ENCODE peak calls at places on chromosome 4, in five cellular contexts. One of them, this sample, is unnamed.

GRCh38 chr4:113692809-113693411 is 68.6 kb downstream of the CAMK2D start:
- DNase-seq in PC-3: peak
- DNase-seq in GM13977: no peak
- DNase-seq in dorsolateral prefrontal cortex: no peak
- DNase-seq in GM12865: peak
- DNase-seq in this sample: no peak

GRCh38 chr4:41133619-41134018 is 80.7 kb downstream of the APBB2 start:
- DNase-seq in PC-3: no peak
- DNase-seq in GM13977: no peak
- DNase-seq in dorsolateral prefrontal cortex: no peak
- DNase-seq in GM12865: no peak
- DNase-seq in this sample: no peak

GRCh38 chr4:78945638-78946179 is 6.5 kb upstream of the PAQR3 start:
- DNase-seq in PC-3: no peak
- DNase-seq in GM13977: no peak
- DNase-seq in dorsolateral prefrontal cortex: no peak
- DNase-seq in GM12865: no peak
- DNase-seq in this sample: peak

GRCh38 chr4:3193531-3194203 is 55.3 kb upstream of the MSANTD1 start:
- DNase-seq in PC-3: peak
- DNase-seq in GM13977: no peak
- DNase-seq in dorsolateral prefrontal cortex: no peak
- DNase-seq in GM12865: no peak
- DNase-seq in this sample: peak

GRCh38 chr4:183355405-183355804 is 33.2 kb upstream of the CLDN24 start:
- DNase-seq in PC-3: peak
- DNase-seq in GM13977: no peak
- DNase-seq in dorsolateral prefrontal cortex: no peak
- DNase-seq in GM12865: no peak
- DNase-seq in this sample: peak

GRCh38 chr4:4575284-4576211 is 33.7 kb upstream of the STX18 start:
- DNase-seq in PC-3: peak
- DNase-seq in GM13977: peak
- DNase-seq in dorsolateral prefrontal cortex: peak
- DNase-seq in GM12865: peak
- DNase-seq in this sample: peak

GRCh38 chr4:182010876-182011275 is 232.3 kb upstream of the TENM3 start:
- DNase-seq in PC-3: no peak
- DNase-seq in GM13977: no peak
- DNase-seq in dorsolateral prefrontal cortex: no peak
- DNase-seq in GM12865: no peak
- DNase-seq in this sample: peak

GRCh38 chr4:175953960-175954521 is 111.6 kb upstream of the WDR17 start:
- DNase-seq in PC-3: peak
- DNase-seq in GM13977: peak
- DNase-seq in dorsolateral prefrontal cortex: no peak
- DNase-seq in GM12865: peak
- DNase-seq in this sample: no peak

GRCh38 chr4:118034061-118034785 is at the start of gene NDST3:
- DNase-seq in PC-3: peak
- DNase-seq in GM13977: peak
- DNase-seq in dorsolateral prefrontal cortex: peak
- DNase-seq in GM12865: peak
- DNase-seq in this sample: peak

GRCh38 chr4:25787891-25788331 is 74.9 kb downstream of the SEL1L3 start:
- DNase-seq in PC-3: no peak
- DNase-seq in GM13977: no peak
- DNase-seq in dorsolateral prefrontal cortex: no peak
- DNase-seq in GM12865: no peak
- DNase-seq in this sample: no peak

GRCh38 chr4:145492376-145492775 is 10.7 kb downstream of the SMAD1 start:
- DNase-seq in PC-3: no peak
- DNase-seq in GM13977: no peak
- DNase-seq in dorsolateral prefrontal cortex: no peak
- DNase-seq in GM12865: no peak
- DNase-seq in this sample: no peak

GRCh38 chr4:40648141-40648540 is 18.5 kb upstream of the RBM47 start:
- DNase-seq in PC-3: no peak
- DNase-seq in GM13977: no peak
- DNase-seq in dorsolateral prefrontal cortex: no peak
- DNase-seq in GM12865: no peak
- DNase-seq in this sample: no peak

GRCh38 chr4:21543514-21543913 is 405.1 kb downstream of the KCNIP4 start:
- DNase-seq in PC-3: no peak
- DNase-seq in GM13977: no peak
- DNase-seq in dorsolateral prefrontal cortex: no peak
- DNase-seq in GM12865: no peak
- DNase-seq in this sample: no peak

GRCh38 chr4:152935138-152935537 is 985 bp upstream of the FHDC1 start:
- DNase-seq in PC-3: peak
- DNase-seq in GM13977: peak
- DNase-seq in dorsolateral prefrontal cortex: no peak
- DNase-seq in GM12865: peak
- DNase-seq in this sample: no peak

GRCh38 chr4:30671926-30672325 is 48.2 kb upstream of the PCDH7 start:
- DNase-seq in PC-3: no peak
- DNase-seq in GM13977: no peak
- DNase-seq in dorsolateral prefrontal cortex: no peak
- DNase-seq in GM12865: no peak
- DNase-seq in this sample: no peak

GRCh38 chr4:17283832-17284231 is 228.1 kb downstream of the QDPR start:
- DNase-seq in PC-3: no peak
- DNase-seq in GM13977: no peak
- DNase-seq in dorsolateral prefrontal cortex: no peak
- DNase-seq in GM12865: no peak
- DNase-seq in this sample: no peak

GRCh38 chr4:152417648-152418047 is 118.2 kb downstream of the FBXW7 start:
- DNase-seq in PC-3: no peak
- DNase-seq in GM13977: no peak
- DNase-seq in dorsolateral prefrontal cortex: no peak
- DNase-seq in GM12865: no peak
- DNase-seq in this sample: no peak

GRCh38 chr4:72959411-72959810 is 110.1 kb downstream of the COX18 start:
- DNase-seq in PC-3: no peak
- DNase-seq in GM13977: no peak
- DNase-seq in dorsolateral prefrontal cortex: no peak
- DNase-seq in GM12865: no peak
- DNase-seq in this sample: no peak

GRCh38 chr4:139333046-139333445 is 30.8 kb upstream of the NDUFC1 start:
- DNase-seq in PC-3: no peak
- DNase-seq in GM13977: no peak
- DNase-seq in dorsolateral prefrontal cortex: no peak
- DNase-seq in GM12865: no peak
- DNase-seq in this sample: no peak

GRCh38 chr4:159367421-159368105 is 264.7 kb downstream of the RAPGEF2 start:
- DNase-seq in PC-3: no peak
- DNase-seq in GM13977: no peak
- DNase-seq in dorsolateral prefrontal cortex: no peak
- DNase-seq in GM12865: peak
- DNase-seq in this sample: no peak

GRCh38 chr4:89617256-89617655 is 219.7 kb downstream of the SNCA start:
- DNase-seq in PC-3: no peak
- DNase-seq in GM13977: no peak
- DNase-seq in dorsolateral prefrontal cortex: no peak
- DNase-seq in GM12865: no peak
- DNase-seq in this sample: no peak

GRCh38 chr4:119113033-119113655 is 22.5 kb upstream of the MYOZ2 start:
- DNase-seq in PC-3: peak
- DNase-seq in GM13977: no peak
- DNase-seq in dorsolateral prefrontal cortex: no peak
- DNase-seq in GM12865: no peak
- DNase-seq in this sample: peak

GRCh38 chr4:185716008-185716976 is 95.7 kb downstream of the SORBS2 start:
- DNase-seq in PC-3: no peak
- DNase-seq in GM13977: no peak
- DNase-seq in dorsolateral prefrontal cortex: peak
- DNase-seq in GM12865: no peak
- DNase-seq in this sample: no peak

GRCh38 chr4:171956678-171957077 is 143.5 kb downstream of the GALNTL6 start:
- DNase-seq in PC-3: peak
- DNase-seq in GM13977: no peak
- DNase-seq in dorsolateral prefrontal cortex: no peak
- DNase-seq in GM12865: peak
- DNase-seq in this sample: no peak

GRCh38 chr4:141914746-141915145 is 278.4 kb downstream of the IL15 start:
- DNase-seq in PC-3: no peak
- DNase-seq in GM13977: no peak
- DNase-seq in dorsolateral prefrontal cortex: no peak
- DNase-seq in GM12865: no peak
- DNase-seq in this sample: no peak

GRCh38 chr4:11250510-11250909 is 178.2 kb downstream of the HS3ST1 start:
- DNase-seq in PC-3: no peak
- DNase-seq in GM13977: no peak
- DNase-seq in dorsolateral prefrontal cortex: no peak
- DNase-seq in GM12865: no peak
- DNase-seq in this sample: no peak

GRCh38 chr4:11252149-11252548 is 176.5 kb downstream of the HS3ST1 start:
- DNase-seq in PC-3: no peak
- DNase-seq in GM13977: no peak
- DNase-seq in dorsolateral prefrontal cortex: no peak
- DNase-seq in GM12865: peak
- DNase-seq in this sample: no peak
- TF ChIP-seq CTCF in PC-3: no peak
- TF ChIP-seq CTCF in GM13977: no peak
- TF ChIP-seq CTCF in dorsolateral prefrontal cortex: no peak
- TF ChIP-seq CTCF in GM12865: no peak
- TF ChIP-seq CTCF in this sample: no peak

GRCh38 chr4:11626046-11626445 is 197.4 kb upstream of the HS3ST1 start:
- DNase-seq in PC-3: peak
- DNase-seq in GM13977: no peak
- DNase-seq in dorsolateral prefrontal cortex: no peak
- DNase-seq in GM12865: no peak
- DNase-seq in this sample: no peak

GRCh38 chr4:11622961-11623725 is 194.4 kb upstream of the HS3ST1 start:
- DNase-seq in PC-3: peak
- DNase-seq in GM13977: no peak
- DNase-seq in dorsolateral prefrontal cortex: no peak
- DNase-seq in GM12865: no peak
- DNase-seq in this sample: no peak

GRCh38 chr4:11624370-11624769 is 195.7 kb upstream of the HS3ST1 start:
- DNase-seq in PC-3: peak
- DNase-seq in GM13977: no peak
- DNase-seq in dorsolateral prefrontal cortex: no peak
- DNase-seq in GM12865: no peak
- DNase-seq in this sample: no peak

GRCh38 chr4:11625206-11625605 is 196.5 kb upstream of the HS3ST1 start:
- DNase-seq in PC-3: no peak
- DNase-seq in GM13977: no peak
- DNase-seq in dorsolateral prefrontal cortex: no peak
- DNase-seq in GM12865: no peak
- DNase-seq in this sample: no peak

DNA sequence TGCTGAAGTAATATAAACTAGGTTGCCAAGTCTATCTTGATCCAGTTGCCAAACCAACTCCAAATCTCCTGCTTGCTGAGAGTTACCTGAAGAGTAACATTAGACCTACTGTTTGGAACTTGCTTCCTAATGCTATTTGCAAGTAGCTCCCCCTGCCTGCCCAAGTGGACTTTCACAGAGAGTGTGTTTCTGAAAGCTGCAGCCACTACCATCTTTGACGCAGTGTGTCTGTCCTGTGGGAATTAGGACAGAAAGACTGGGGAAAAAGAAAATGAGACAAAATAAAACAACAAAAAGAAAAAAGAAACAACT is 195.0 kb upstream of the HS3ST1 start:
- DNase-seq in PC-3: peak
- DNase-seq in GM13977: peak
- DNase-seq in dorsolateral prefrontal cortex: no peak
- DNase-seq in GM12865: peak
- DNase-seq in this sample: no peak
- TF ChIP-seq CTCF in PC-3: peak
- TF ChIP-seq CTCF in GM13977: peak
- TF ChIP-seq CTCF in dorsolateral prefrontal cortex: peak
- TF ChIP-seq CTCF in GM12865: peak
- TF ChIP-seq CTCF in this sample: no peak

GRCh38 chr4:124736526-124736925 is 24.0 kb upstream of the ANKRD50 start:
- DNase-seq in PC-3: no peak
- DNase-seq in GM13977: no peak
- DNase-seq in dorsolateral prefrontal cortex: no peak
- DNase-seq in GM12865: no peak
- DNase-seq in this sample: no peak

GRCh38 chr4:124738994-124739393 is 26.5 kb upstream of the ANKRD50 start:
- DNase-seq in PC-3: no peak
- DNase-seq in GM13977: no peak
- DNase-seq in dorsolateral prefrontal cortex: no peak
- DNase-seq in GM12865: no peak
- DNase-seq in this sample: no peak

DNA sequence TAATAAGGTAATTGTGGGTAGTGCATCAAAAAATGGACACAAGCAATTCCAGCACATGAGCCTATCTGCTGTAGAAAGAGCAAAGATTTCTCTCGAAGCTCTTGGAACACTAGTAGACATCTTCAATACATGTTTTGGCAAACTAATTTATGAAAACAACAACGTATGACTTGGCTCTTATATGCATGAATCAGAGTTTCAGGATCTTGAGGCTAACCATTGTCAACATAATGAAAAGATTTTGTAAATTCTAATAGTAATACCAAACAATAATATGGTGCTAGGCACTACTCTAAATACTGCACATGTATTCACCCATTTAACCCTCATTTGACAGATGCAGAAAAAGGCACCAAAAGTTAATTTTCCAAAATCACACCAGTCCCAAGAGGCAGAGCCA is 25.1 kb upstream of the ANKRD50 start:
- DNase-seq in PC-3: peak
- DNase-seq in GM13977: no peak
- DNase-seq in dorsolateral prefrontal cortex: no peak
- DNase-seq in GM12865: no peak
- DNase-seq in this sample: no peak
- TF ChIP-seq CTCF in PC-3: no peak
- TF ChIP-seq CTCF in GM13977: no peak
- TF ChIP-seq CTCF in dorsolateral prefrontal cortex: no peak
- TF ChIP-seq CTCF in GM12865: no peak
- TF ChIP-seq CTCF in this sample: no peak

DNA sequence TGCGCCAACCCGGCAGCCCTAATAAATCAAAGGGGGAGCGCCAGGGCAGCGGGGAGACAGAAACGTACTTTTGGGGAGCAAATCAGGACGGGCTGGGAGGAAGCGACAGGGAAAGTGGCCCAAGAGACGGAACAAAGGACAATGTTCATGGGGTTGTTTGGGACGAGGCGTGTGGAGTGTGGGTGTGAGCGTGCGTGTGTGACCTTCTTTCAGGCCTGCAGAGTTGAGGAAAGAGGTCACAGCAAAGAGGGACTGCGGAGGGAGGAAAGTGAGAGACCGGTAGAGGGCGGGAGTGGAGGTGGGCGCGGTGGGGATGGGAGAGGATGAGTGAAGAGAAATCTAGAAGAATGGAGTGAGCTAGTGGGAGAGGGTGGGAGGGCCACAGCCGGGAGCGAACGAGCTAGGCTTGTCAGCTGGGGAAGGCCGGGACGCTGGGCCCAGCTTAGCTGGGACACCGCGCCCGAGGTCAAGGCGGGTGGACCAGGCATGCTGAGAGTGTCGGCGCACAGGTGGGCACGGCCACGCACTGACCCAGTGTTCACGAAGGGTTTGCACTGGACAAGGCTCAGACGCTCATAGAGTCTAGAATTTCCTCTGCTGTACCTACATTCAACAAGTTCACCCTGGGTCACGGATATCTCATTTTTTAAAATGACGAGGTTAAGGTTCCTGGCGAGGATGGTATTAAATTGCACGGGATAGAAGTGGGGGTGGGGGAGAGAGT is 14.7 kb upstream of the PITX2 start:
- DNase-seq in PC-3: no peak
- DNase-seq in GM13977: peak
- DNase-seq in dorsolateral prefrontal cortex: no peak
- DNase-seq in GM12865: no peak
- DNase-seq in this sample: no peak
- TF ChIP-seq CTCF in PC-3: no peak
- TF ChIP-seq CTCF in GM13977: no peak
- TF ChIP-seq CTCF in dorsolateral prefrontal cortex: no peak
- TF ChIP-seq CTCF in GM12865: no peak
- TF ChIP-seq CTCF in this sample: peak